ENCODE peak calls at places on chromosomes 6 and 20, in ten cellular contexts. K is hepatocyte, S is MM.1S, U is suprapubic skin, L is cardiac fibroblast, H is MCF 10A, Q is fibroblast of pulmonary artery, I is pancreas, M is fibroblast of mammary gland, R is A549. E is an unnamed sample.

GRCh38 chr6:133240511-133241087 is 558 bp upstream of the EYA4 start:
- DNase-seq in M (no peak), K (peak; percentile 21), I (no peak), Q (no peak), S (peak; percentile 70), L (peak; percentile 3), R (peak; percentile 82), U (no peak), H (no peak), E (no peak)

GRCh38 chr20:2084703-2085102 is 16.9 kb upstream of the STK35 start:
- DNase-seq in S (no peak), I (no peak), M (no peak), U (no peak), L (peak; percentile 36), K (no peak), Q (peak; percentile 41), H (peak; percentile 68), R (no peak), E (no peak)

GRCh38 chr6:163525926-163526325 is 111.4 kb downstream of the QKI start:
- DNase-seq in H (no peak), L (peak; percentile 33), K (no peak), R (no peak), I (no peak), Q (peak; percentile 17), U (no peak), M (peak; percentile 40), S (no peak), E (no peak)

GRCh38 chr20:50335105-50335504 is 144.5 kb downstream of the CEBPB start:
- DNase-seq in L (peak; percentile 42), I (no peak), R (peak; percentile 77), M (peak; percentile 62), U (no peak), K (peak; percentile 68), H (peak; percentile 79), S (no peak), Q (no peak), E (no peak)

GRCh38 chr6:31652925-31653724 is 664 bp upstream of the BAG6 start:
- DNase-seq in I (no peak), K (peak; percentile 92), M (no peak), R (no peak), U (peak; percentile 96), H (no peak), Q (no peak), L (no peak), S (peak; percentile 91), E (peak; percentile 84)

GRCh38 chr6:25138024-25138696 is 141.0 kb upstream of the CARMIL1 start:
- DNase-seq in I (no peak), Q (peak; percentile 87), U (no peak), H (peak; percentile 84), M (peak; percentile 92), R (peak; percentile 57), L (peak; percentile 86), S (peak; percentile 80), K (peak; percentile 18), E (peak; percentile 77)

GRCh38 chr20:55140631-55141030 is 665.2 kb downstream of the DOK5 start:
- DNase-seq in I (no peak), M (no peak), R (no peak), H (no peak), Q (no peak), S (peak; percentile 71), K (no peak), L (no peak), U (no peak), E (no peak)

GRCh38 chr20:41268402-41268801 is 49.1 kb downstream of the ZHX3 start:
- DNase-seq in S (no peak), Q (no peak), U (no peak), R (no peak), K (no peak), M (no peak), L (no peak), I (no peak), H (no peak), E (no peak)

GRCh38 chr20:44126445-44126844 is 60.5 kb downstream of the JPH2 start:
- DNase-seq in H (no peak), Q (no peak), K (no peak), M (no peak), U (no peak), R (no peak), S (no peak), L (no peak), I (no peak), E (no peak)

GRCh38 chr6:138372711-138373463 is 4.8 kb upstream of the SMIM28 start:
- DNase-seq in U (no peak), R (no peak), Q (peak; percentile 65), M (peak; percentile 46), S (no peak), I (no peak), H (peak; percentile 51), L (peak; percentile 74), K (no peak), E (no peak)
- TF ChIP-seq CTCF in U (no peak), R (no peak), Q (peak; percentile 23), M (no peak), S (no peak), I (no peak), H (peak; percentile 30), L (peak; percentile 29), K (no peak), E (no peak)

GRCh38 chr20:290081-290831 is at the start of gene C20orf96:
- DNase-seq in K (peak; percentile 95), U (peak; percentile 94), L (peak; percentile 97), Q (peak; percentile 96), I (peak; percentile 93), R (peak; percentile 97), M (peak; percentile 96), H (peak; percentile 93), S (peak; percentile 96), E (peak; percentile 87)
- TF ChIP-seq CTCF in K (peak; percentile 28), U (peak; percentile 31), L (peak; percentile 52), Q (peak; percentile 57), I (no peak), R (peak; percentile 15), M (peak; percentile 47), H (peak; percentile 40), S (no peak), E (peak; percentile 65)

GRCh38 chr20:52242237-52243230 is 51.0 kb upstream of the ZFP64 start:
- DNase-seq in I (no peak), M (peak; percentile 20), L (peak; percentile 37), H (peak; percentile 16), U (no peak), K (peak; percentile 56), Q (peak; percentile 37), R (no peak), S (peak; percentile 63), E (peak; percentile 8)
- TF ChIP-seq CTCF in I (peak; percentile 60), M (peak; percentile 33), L (peak; percentile 16), H (peak; percentile 48), U (peak; percentile 34), K (peak; percentile 62), Q (peak; percentile 35), R (peak; percentile 63), S (peak; percentile 64), E (peak; percentile 95)

DNA sequence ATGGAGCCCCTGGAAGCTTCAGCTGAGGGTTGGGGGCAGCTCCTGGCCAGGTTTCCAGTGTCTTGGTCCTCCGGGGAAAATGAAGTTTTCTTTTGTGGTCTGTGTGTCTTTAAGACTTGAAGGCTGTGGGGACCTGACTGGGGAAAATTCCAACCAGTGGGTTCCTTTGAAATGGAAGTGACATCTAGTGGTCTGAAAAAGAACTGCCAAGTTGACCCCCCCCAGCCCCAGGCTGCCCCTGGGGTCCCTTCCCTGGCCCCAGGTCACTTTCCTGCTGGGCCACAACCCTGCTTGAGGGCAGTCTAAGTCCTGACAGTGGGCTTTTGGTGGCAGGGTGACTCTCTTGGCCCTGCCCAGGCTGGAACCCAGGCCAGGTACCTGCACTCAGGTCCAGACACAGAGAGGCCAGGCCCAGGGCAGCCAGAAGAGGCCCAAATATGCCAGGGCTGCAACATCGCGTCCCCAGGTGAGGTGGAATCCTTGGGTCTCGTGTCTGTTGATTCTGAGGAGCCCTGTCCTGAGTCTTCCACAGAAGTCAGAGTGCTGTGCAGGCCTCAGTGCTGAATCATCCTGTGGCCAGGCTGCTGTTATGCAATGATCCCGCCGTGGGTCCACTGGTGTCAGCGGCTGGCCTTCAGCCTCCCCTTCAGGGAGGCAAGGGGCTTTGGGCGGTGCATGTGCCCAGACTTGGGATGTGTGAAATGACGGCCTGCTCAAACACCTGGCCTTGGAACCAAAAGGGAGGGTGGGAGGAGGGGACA is 68.4 kb downstream of the VEGFA start:
- DNase-seq in S (peak; percentile 16), Q (peak; percentile 76), U (no peak), H (peak; percentile 34), K (peak; percentile 78), I (peak; percentile 51), R (peak; percentile 58), L (peak; percentile 81), M (peak; percentile 69), E (peak; percentile 65)
- TF ChIP-seq CTCF in S (peak; percentile 46), Q (peak; percentile 58), U (peak; percentile 6), H (peak; percentile 39), K (peak; percentile 77), I (peak; percentile 50), R (peak; percentile 45), L (peak; percentile 66), M (peak; percentile 43), E (peak; percentile 79)

DNA sequence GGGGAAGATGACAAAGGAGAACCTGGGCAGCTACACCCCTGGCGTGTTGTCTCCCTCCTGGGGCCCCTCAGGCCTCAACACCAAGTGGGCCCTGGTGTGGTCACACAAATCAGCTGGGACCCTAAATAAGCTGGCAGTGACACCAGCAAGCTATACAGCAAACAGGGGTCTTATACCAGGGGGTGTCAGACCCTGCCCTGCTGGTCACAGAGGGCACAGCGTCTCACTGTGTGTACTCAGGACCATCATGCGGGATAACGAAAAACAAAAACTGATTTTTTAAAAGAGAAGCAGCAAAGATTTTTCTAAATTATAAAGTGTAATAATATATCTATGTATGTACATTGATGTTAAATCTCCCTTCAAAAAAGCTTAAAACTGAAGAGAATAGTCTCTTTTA is 220.5 kb downstream of the KIF16B start:
- DNase-seq in Q (no peak), M (no peak), L (no peak), I (no peak), S (no peak), U (no peak), H (no peak), R (no peak), K (no peak), E (no peak)
- TF ChIP-seq CTCF in Q (no peak), M (no peak), L (no peak), I (no peak), S (no peak), U (no peak), H (no peak), R (no peak), K (no peak), E (no peak)

GRCh38 chr6:111032493-111033140 is 50.8 kb downstream of the RPF2 start:
- DNase-seq in Q (peak; percentile 31), R (no peak), K (peak; percentile 22), U (no peak), M (no peak), I (no peak), S (no peak), H (no peak), L (no peak), E (no peak)
- TF ChIP-seq CTCF in Q (peak; percentile 8), R (no peak), K (peak; percentile 20), U (no peak), M (no peak), I (no peak), S (no peak), H (no peak), L (no peak), E (no peak)

DNA sequence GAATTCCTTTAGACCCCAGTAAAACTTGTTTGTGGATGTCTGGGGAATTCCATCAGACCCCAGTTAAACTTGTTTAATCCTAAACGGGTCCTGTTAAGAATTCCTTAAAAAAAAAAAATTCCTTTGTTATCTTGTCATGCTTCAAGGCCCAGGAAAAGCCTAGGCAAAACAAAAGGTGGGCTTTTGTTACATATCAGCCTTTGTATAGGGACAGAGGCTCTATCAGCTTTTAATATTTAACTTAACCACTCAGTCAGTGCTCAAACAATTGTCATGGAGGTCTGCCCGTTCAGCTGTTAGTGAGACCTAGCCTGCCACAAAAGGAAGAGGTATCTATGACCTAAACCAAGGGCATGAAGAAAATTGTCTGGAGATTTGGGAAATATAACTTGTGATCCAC is 53.1 kb downstream of the SLC22A1 start:
- DNase-seq in U (no peak), L (no peak), S (no peak), I (no peak), H (no peak), K (no peak), R (no peak), Q (no peak), M (no peak), E (no peak)
- TF ChIP-seq CTCF in U (no peak), L (no peak), S (no peak), I (no peak), H (no peak), K (no peak), R (no peak), Q (no peak), M (no peak), E (no peak)